ENCODE peak calls at places on chromosome 18, in six cellular contexts. F is HCT116, H is SK-N-SH, D is H1, Z is K562, M is GM12878. R is an unnamed sample.

GRCh38 chr18:36127866-36128845 is 984 bp downstream of the SLC39A6 start:
- DNase-seq in M (no peak), Z (peak), H (peak), F (no peak), D (no peak), R (no peak)

GRCh38 chr18:48608581-48608980 is 69.8 kb downstream of the CTIF start:
- DNase-seq in Z (no peak), M (no peak), D (no peak), H (no peak), F (no peak), R (no peak)

GRCh38 chr18:1294229-1294628 is 389.6 kb downstream of the ADCYAP1 start:
- DNase-seq in F (no peak), H (no peak), M (no peak), D (no peak), Z (no peak), R (no peak)

GRCh38 chr18:2707559-2708168 is 52.1 kb downstream of the SMCHD1 start:
- DNase-seq in M (no peak), Z (no peak), F (no peak), D (no peak), H (no peak), R (no peak)

GRCh38 chr18:37956020-37956419 is 390.4 kb upstream of the CELF4 start:
- DNase-seq in M (no peak), D (no peak), F (no peak), H (no peak), Z (no peak), R (no peak)

GRCh38 chr18:68735498-68736343 is 20.8 kb upstream of the TMX3 start:
- DNase-seq in F (peak), H (peak), D (no peak), Z (peak), M (no peak), R (peak)

GRCh38 chr18:69590150-69590549 is 189.5 kb downstream of the DOK6 start:
- DNase-seq in D (no peak), H (no peak), Z (no peak), F (no peak), M (no peak), R (no peak)

GRCh38 chr18:48605408-48605845 is 66.6 kb downstream of the CTIF start:
- DNase-seq in D (peak), M (peak), H (peak), Z (peak), F (peak), R (peak)

GRCh38 chr18:49228182-49228581 is 232.3 kb downstream of the DYM start:
- DNase-seq in M (no peak), H (no peak), D (no peak), Z (no peak), F (no peak), R (no peak)

GRCh38 chr18:48914581-48915251 is 36.0 kb downstream of the SMAD7 start:
- DNase-seq in Z (no peak), H (no peak), M (no peak), F (no peak), D (no peak), R (no peak)

GRCh38 chr18:13520741-13521140 is 205.6 kb downstream of the FAM210A start:
- DNase-seq in H (no peak), D (no peak), F (no peak), M (no peak), Z (no peak), R (no peak)

GRCh38 chr18:42011053-42011452 is 56.0 kb downstream of the PIK3C3 start:
- DNase-seq in F (no peak), Z (no peak), D (no peak), H (no peak), M (peak), R (no peak)

GRCh38 chr18:27713727-27714080 is 463.2 kb downstream of the CDH2 start:
- DNase-seq in D (no peak), M (no peak), Z (no peak), H (no peak), F (no peak), R (no peak)

GRCh38 chr18:48932822-48933510 is 17.8 kb downstream of the SMAD7 start:
- DNase-seq in F (no peak), M (no peak), D (no peak), Z (peak), H (no peak), R (no peak)

GRCh38 chr18:2920546-2921343 is 73.9 kb downstream of the EMILIN2 start:
- DNase-seq in H (no peak), F (no peak), Z (no peak), D (no peak), M (no peak), R (no peak)

GRCh38 chr18:23281626-23282436 is 146.5 kb downstream of the CABLES1 start:
- DNase-seq in H (peak), D (no peak), Z (no peak), F (peak), M (no peak), R (peak)

GRCh38 chr18:40852406-40852805 is 1102.6 kb upstream of the PIK3C3 start:
- DNase-seq in M (no peak), H (no peak), F (no peak), Z (no peak), D (no peak), R (no peak)

GRCh38 chr18:23784811-23785245 is 95.6 kb downstream of the LAMA3 start:
- DNase-seq in D (no peak), Z (no peak), F (no peak), M (no peak), H (no peak), R (no peak)

GRCh38 chr18:2961828-2962227 is 51.1 kb downstream of the LPIN2 start:
- DNase-seq in M (no peak), D (no peak), F (no peak), H (peak), Z (no peak), R (no peak)

GRCh38 chr18:21774722-21775121 is 34.1 kb downstream of the MIB1 start:
- DNase-seq in H (no peak), F (no peak), D (no peak), Z (no peak), M (no peak), R (no peak)

GRCh38 chr18:76686737-76687231 is 135.6 kb upstream of the ZNF236 start:
- DNase-seq in M (peak), Z (no peak), F (peak), H (peak), D (peak), R (peak)

GRCh38 chr18:23115683-23116096 is 19.6 kb upstream of the CABLES1 start:
- DNase-seq in Z (no peak), H (no peak), F (peak), M (no peak), D (no peak), R (no peak)

GRCh38 chr18:12015697-12016062 is 34.4 kb downstream of the IMPA2 start:
- DNase-seq in D (no peak), Z (no peak), H (no peak), F (no peak), M (no peak), R (no peak)

GRCh38 chr18:11454021-11454420 is 155.4 kb upstream of the SLC35G4 start:
- DNase-seq in H (no peak), F (no peak), Z (no peak), D (no peak), M (no peak), R (no peak)

GRCh38 chr18:12305211-12305610 is 2.8 kb upstream of the TUBB6 start:
- DNase-seq in H (no peak), F (no peak), D (no peak), Z (peak), M (no peak), R (no peak)

GRCh38 chr18:10418836-10419235 is 35.6 kb upstream of the APCDD1 start:
- DNase-seq in D (no peak), Z (no peak), F (no peak), M (no peak), H (no peak), R (no peak)

GRCh38 chr18:22609642-22610041 is 191.9 kb upstream of the CTAGE1 start:
- DNase-seq in D (no peak), H (no peak), F (no peak), M (no peak), Z (no peak), R (no peak)

GRCh38 chr18:62660741-62661140 is 54.6 kb upstream of the PHLPP1 start:
- DNase-seq in Z (no peak), M (no peak), D (no peak), H (no peak), F (no peak), R (no peak)

GRCh38 chr18:62659698-62660097 is 55.6 kb upstream of the PHLPP1 start:
- DNase-seq in Z (no peak), F (no peak), M (no peak), H (no peak), D (no peak), R (peak)

GRCh38 chr18:62658028-62658427 is 57.3 kb upstream of the PHLPP1 start:
- DNase-seq in Z (no peak), F (no peak), H (no peak), D (no peak), M (no peak), R (no peak)

GRCh38 chr18:62651276-62652031 is 63.9 kb upstream of the PHLPP1 start:
- DNase-seq in Z (no peak), D (peak), H (no peak), M (no peak), F (no peak), R (no peak)

GRCh38 chr18:62655520-62656219 is 59.7 kb upstream of the PHLPP1 start:
- DNase-seq in M (no peak), F (no peak), H (no peak), Z (no peak), D (no peak), R (no peak)
- TF ChIP-seq JUND in M (no peak), F (no peak), H (no peak), Z (no peak), D (no peak), R (no peak)

DNA sequence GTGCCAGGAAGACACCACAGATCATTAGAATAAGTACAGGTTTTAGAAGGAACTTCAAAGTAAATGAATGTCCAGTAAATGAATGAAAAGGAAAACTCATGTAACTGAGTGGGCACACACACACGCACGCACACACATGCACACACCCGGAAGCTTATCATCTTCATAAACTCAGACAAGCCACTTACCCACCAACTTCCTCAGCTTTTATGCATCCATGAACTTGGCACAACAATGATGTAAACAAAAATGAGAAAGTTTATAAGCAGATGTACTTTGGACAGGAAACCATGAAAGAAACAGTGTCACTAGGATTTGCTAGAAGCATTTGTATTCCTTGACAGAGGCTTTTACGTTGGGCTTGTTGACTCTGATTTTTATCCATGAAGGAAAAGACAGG is 23.2 kb downstream of the RNF152 start:
- DNase-seq in Z (no peak), D (no peak), M (no peak), F (no peak), H (no peak), R (no peak)
- TF ChIP-seq JUND in Z (no peak), D (no peak), M (no peak), F (no peak), H (no peak), R (no peak)

GRCh38 chr18:79552140-79552631 is 127.4 kb upstream of the CTDP1 start:
- DNase-seq in M (no peak), F (no peak), Z (no peak), D (no peak), H (no peak), R (no peak)
- TF ChIP-seq JUND in M (no peak), F (no peak), Z (no peak), D (no peak), H (no peak), R (no peak)

DNA sequence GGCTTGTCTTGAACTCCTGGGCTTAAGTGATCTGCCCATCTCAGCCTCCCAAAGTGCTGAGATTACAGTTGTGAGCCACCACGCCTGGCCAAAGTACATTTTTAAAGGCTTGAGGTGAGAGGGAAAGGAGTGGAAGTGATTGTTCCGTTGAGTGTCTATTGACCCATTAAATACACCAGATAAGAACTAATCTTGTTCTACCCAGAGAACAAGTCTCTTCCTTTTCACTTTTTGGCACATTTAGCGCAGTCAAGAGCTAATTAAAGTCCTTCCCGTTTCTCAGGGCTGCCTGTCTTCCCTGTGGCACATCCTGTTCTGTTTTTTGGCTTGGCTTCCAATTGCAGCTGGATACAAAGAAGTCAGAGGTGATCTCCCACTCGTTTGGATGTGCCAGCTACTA is 172.3 kb downstream of the ALPK2 start:
- DNase-seq in F (no peak), Z (no peak), D (no peak), H (no peak), M (no peak), R (no peak)
- TF ChIP-seq JUND in F (no peak), Z (no peak), D (no peak), H (no peak), M (no peak), R (no peak)

R was measured in T47D.